ENCODE peak calls at places on chromosome 2, in nine cellular contexts. One of them, this sample, is unnamed.

GRCh38 chr2:187462839-187463238 is 14.8 kb upstream of the CALCRL start:
- DNase-seq in stimulated activated CD8-positive, alpha-beta memory T cell treated with anti-CD3 and anti-CD28 coated beads, Interleukin-12 subunit alpha, Interleukin-12 subunit beta, amount 100 ng/mL, for 1 hour: no peak
- DNase-seq in activated naive CD4-positive, alpha-beta T cell treated with anti-CD3 and anti-CD28 coated beads for 36 hours: no peak
- DNase-seq in GM23248: no peak
- DNase-seq in amniotic stem cell: no peak
- DNase-seq in NCI-H510A treated with DMSO at 0.1 percent for 48 hours: no peak
- DNase-seq in AG04450: no peak
- DNase-seq in tibial artery: no peak
- DNase-seq in amygdala: no peak
- DNase-seq in this sample: no peak

GRCh38 chr2:190879474-190880373 is 897 bp upstream of the GLS start:
- DNase-seq in stimulated activated CD8-positive, alpha-beta memory T cell treated with anti-CD3 and anti-CD28 coated beads, Interleukin-12 subunit alpha, Interleukin-12 subunit beta, amount 100 ng/mL, for 1 hour: peak
- DNase-seq in activated naive CD4-positive, alpha-beta T cell treated with anti-CD3 and anti-CD28 coated beads for 36 hours: peak
- DNase-seq in GM23248: peak
- DNase-seq in amniotic stem cell: no peak
- DNase-seq in NCI-H510A treated with DMSO at 0.1 percent for 48 hours: no peak
- DNase-seq in AG04450: no peak
- DNase-seq in tibial artery: no peak
- DNase-seq in amygdala: no peak
- DNase-seq in this sample: no peak

GRCh38 chr2:152450176-152450575 is 115.2 kb downstream of the FMNL2 start:
- DNase-seq in stimulated activated CD8-positive, alpha-beta memory T cell treated with anti-CD3 and anti-CD28 coated beads, Interleukin-12 subunit alpha, Interleukin-12 subunit beta, amount 100 ng/mL, for 1 hour: no peak
- DNase-seq in activated naive CD4-positive, alpha-beta T cell treated with anti-CD3 and anti-CD28 coated beads for 36 hours: no peak
- DNase-seq in GM23248: no peak
- DNase-seq in amniotic stem cell: no peak
- DNase-seq in NCI-H510A treated with DMSO at 0.1 percent for 48 hours: no peak
- DNase-seq in AG04450: no peak
- DNase-seq in tibial artery: no peak
- DNase-seq in amygdala: no peak
- DNase-seq in this sample: no peak

GRCh38 chr2:70958759-70959158 is 19.7 kb upstream of the ANKRD53 start:
- DNase-seq in stimulated activated CD8-positive, alpha-beta memory T cell treated with anti-CD3 and anti-CD28 coated beads, Interleukin-12 subunit alpha, Interleukin-12 subunit beta, amount 100 ng/mL, for 1 hour: no peak
- DNase-seq in activated naive CD4-positive, alpha-beta T cell treated with anti-CD3 and anti-CD28 coated beads for 36 hours: no peak
- DNase-seq in GM23248: no peak
- DNase-seq in amniotic stem cell: no peak
- DNase-seq in NCI-H510A treated with DMSO at 0.1 percent for 48 hours: no peak
- DNase-seq in AG04450: no peak
- DNase-seq in tibial artery: peak
- DNase-seq in amygdala: no peak
- DNase-seq in this sample: no peak

GRCh38 chr2:222025891-222026271 is 272.9 kb downstream of the PAX3 start:
- DNase-seq in stimulated activated CD8-positive, alpha-beta memory T cell treated with anti-CD3 and anti-CD28 coated beads, Interleukin-12 subunit alpha, Interleukin-12 subunit beta, amount 100 ng/mL, for 1 hour: no peak
- DNase-seq in activated naive CD4-positive, alpha-beta T cell treated with anti-CD3 and anti-CD28 coated beads for 36 hours: no peak
- DNase-seq in GM23248: no peak
- DNase-seq in amniotic stem cell: no peak
- DNase-seq in NCI-H510A treated with DMSO at 0.1 percent for 48 hours: peak
- DNase-seq in AG04450: no peak
- DNase-seq in tibial artery: no peak
- DNase-seq in amygdala: no peak
- DNase-seq in this sample: no peak

GRCh38 chr2:72561621-72562318 is 264.1 kb downstream of the EXOC6B start:
- DNase-seq in stimulated activated CD8-positive, alpha-beta memory T cell treated with anti-CD3 and anti-CD28 coated beads, Interleukin-12 subunit alpha, Interleukin-12 subunit beta, amount 100 ng/mL, for 1 hour: no peak
- DNase-seq in activated naive CD4-positive, alpha-beta T cell treated with anti-CD3 and anti-CD28 coated beads for 36 hours: no peak
- DNase-seq in GM23248: peak
- DNase-seq in amniotic stem cell: peak
- DNase-seq in NCI-H510A treated with DMSO at 0.1 percent for 48 hours: no peak
- DNase-seq in AG04450: peak
- DNase-seq in tibial artery: no peak
- DNase-seq in amygdala: no peak
- DNase-seq in this sample: no peak

GRCh38 chr2:196481323-196481695 is 158.2 kb upstream of the CCDC150 start:
- DNase-seq in stimulated activated CD8-positive, alpha-beta memory T cell treated with anti-CD3 and anti-CD28 coated beads, Interleukin-12 subunit alpha, Interleukin-12 subunit beta, amount 100 ng/mL, for 1 hour: no peak
- DNase-seq in activated naive CD4-positive, alpha-beta T cell treated with anti-CD3 and anti-CD28 coated beads for 36 hours: no peak
- DNase-seq in GM23248: peak
- DNase-seq in amniotic stem cell: peak
- DNase-seq in NCI-H510A treated with DMSO at 0.1 percent for 48 hours: no peak
- DNase-seq in AG04450: no peak
- DNase-seq in tibial artery: no peak
- DNase-seq in amygdala: no peak
- DNase-seq in this sample: no peak

GRCh38 chr2:88932677-88933076 is 241.2 kb downstream of the RPIA start:
- DNase-seq in stimulated activated CD8-positive, alpha-beta memory T cell treated with anti-CD3 and anti-CD28 coated beads, Interleukin-12 subunit alpha, Interleukin-12 subunit beta, amount 100 ng/mL, for 1 hour: no peak
- DNase-seq in activated naive CD4-positive, alpha-beta T cell treated with anti-CD3 and anti-CD28 coated beads for 36 hours: no peak
- DNase-seq in GM23248: no peak
- DNase-seq in amniotic stem cell: no peak
- DNase-seq in NCI-H510A treated with DMSO at 0.1 percent for 48 hours: no peak
- DNase-seq in AG04450: no peak
- DNase-seq in tibial artery: no peak
- DNase-seq in amygdala: no peak
- DNase-seq in this sample: no peak

GRCh38 chr2:41720702-41721344 is 327.0 kb upstream of the PKDCC start:
- DNase-seq in stimulated activated CD8-positive, alpha-beta memory T cell treated with anti-CD3 and anti-CD28 coated beads, Interleukin-12 subunit alpha, Interleukin-12 subunit beta, amount 100 ng/mL, for 1 hour: no peak
- DNase-seq in activated naive CD4-positive, alpha-beta T cell treated with anti-CD3 and anti-CD28 coated beads for 36 hours: no peak
- DNase-seq in GM23248: no peak
- DNase-seq in amniotic stem cell: no peak
- DNase-seq in NCI-H510A treated with DMSO at 0.1 percent for 48 hours: no peak
- DNase-seq in AG04450: no peak
- DNase-seq in tibial artery: no peak
- DNase-seq in amygdala: no peak
- DNase-seq in this sample: no peak

GRCh38 chr2:49240608-49241007 is 86.3 kb upstream of the FSHR start:
- DNase-seq in stimulated activated CD8-positive, alpha-beta memory T cell treated with anti-CD3 and anti-CD28 coated beads, Interleukin-12 subunit alpha, Interleukin-12 subunit beta, amount 100 ng/mL, for 1 hour: no peak
- DNase-seq in activated naive CD4-positive, alpha-beta T cell treated with anti-CD3 and anti-CD28 coated beads for 36 hours: no peak
- DNase-seq in GM23248: no peak
- DNase-seq in amniotic stem cell: no peak
- DNase-seq in NCI-H510A treated with DMSO at 0.1 percent for 48 hours: no peak
- DNase-seq in AG04450: no peak
- DNase-seq in tibial artery: no peak
- DNase-seq in amygdala: no peak
- DNase-seq in this sample: no peak

GRCh38 chr2:88090446-88091283 is 23.0 kb downstream of the SMYD1 start:
- DNase-seq in stimulated activated CD8-positive, alpha-beta memory T cell treated with anti-CD3 and anti-CD28 coated beads, Interleukin-12 subunit alpha, Interleukin-12 subunit beta, amount 100 ng/mL, for 1 hour: peak
- DNase-seq in activated naive CD4-positive, alpha-beta T cell treated with anti-CD3 and anti-CD28 coated beads for 36 hours: peak
- DNase-seq in GM23248: no peak
- DNase-seq in amniotic stem cell: no peak
- DNase-seq in NCI-H510A treated with DMSO at 0.1 percent for 48 hours: no peak
- DNase-seq in AG04450: no peak
- DNase-seq in tibial artery: no peak
- DNase-seq in amygdala: peak
- DNase-seq in this sample: no peak

GRCh38 chr2:11145350-11145749 is 9.9 kb upstream of the SLC66A3 start:
- DNase-seq in stimulated activated CD8-positive, alpha-beta memory T cell treated with anti-CD3 and anti-CD28 coated beads, Interleukin-12 subunit alpha, Interleukin-12 subunit beta, amount 100 ng/mL, for 1 hour: no peak
- DNase-seq in activated naive CD4-positive, alpha-beta T cell treated with anti-CD3 and anti-CD28 coated beads for 36 hours: no peak
- DNase-seq in GM23248: no peak
- DNase-seq in amniotic stem cell: no peak
- DNase-seq in NCI-H510A treated with DMSO at 0.1 percent for 48 hours: no peak
- DNase-seq in AG04450: no peak
- DNase-seq in tibial artery: no peak
- DNase-seq in amygdala: no peak
- DNase-seq in this sample: no peak

GRCh38 chr2:189613650-189614420 is 33.2 kb upstream of the SLC40A1 start:
- DNase-seq in stimulated activated CD8-positive, alpha-beta memory T cell treated with anti-CD3 and anti-CD28 coated beads, Interleukin-12 subunit alpha, Interleukin-12 subunit beta, amount 100 ng/mL, for 1 hour: no peak
- DNase-seq in activated naive CD4-positive, alpha-beta T cell treated with anti-CD3 and anti-CD28 coated beads for 36 hours: no peak
- DNase-seq in GM23248: peak
- DNase-seq in amniotic stem cell: no peak
- DNase-seq in NCI-H510A treated with DMSO at 0.1 percent for 48 hours: no peak
- DNase-seq in AG04450: peak
- DNase-seq in tibial artery: no peak
- DNase-seq in amygdala: no peak
- DNase-seq in this sample: peak

GRCh38 chr2:238169021-238169707 is 10.4 kb downstream of the ERFE start:
- DNase-seq in stimulated activated CD8-positive, alpha-beta memory T cell treated with anti-CD3 and anti-CD28 coated beads, Interleukin-12 subunit alpha, Interleukin-12 subunit beta, amount 100 ng/mL, for 1 hour: no peak
- DNase-seq in activated naive CD4-positive, alpha-beta T cell treated with anti-CD3 and anti-CD28 coated beads for 36 hours: no peak
- DNase-seq in GM23248: peak
- DNase-seq in amniotic stem cell: peak
- DNase-seq in NCI-H510A treated with DMSO at 0.1 percent for 48 hours: no peak
- DNase-seq in AG04450: peak
- DNase-seq in tibial artery: peak
- DNase-seq in amygdala: no peak
- DNase-seq in this sample: peak

GRCh38 chr2:219572237-219573001 is at the start of gene INHA:
- DNase-seq in stimulated activated CD8-positive, alpha-beta memory T cell treated with anti-CD3 and anti-CD28 coated beads, Interleukin-12 subunit alpha, Interleukin-12 subunit beta, amount 100 ng/mL, for 1 hour: no peak
- DNase-seq in activated naive CD4-positive, alpha-beta T cell treated with anti-CD3 and anti-CD28 coated beads for 36 hours: no peak
- DNase-seq in GM23248: no peak
- DNase-seq in amniotic stem cell: no peak
- DNase-seq in NCI-H510A treated with DMSO at 0.1 percent for 48 hours: no peak
- DNase-seq in AG04450: no peak
- DNase-seq in tibial artery: no peak
- DNase-seq in amygdala: no peak
- DNase-seq in this sample: no peak

GRCh38 chr2:24818721-24819167 is 25.5 kb downstream of the CENPO start:
- DNase-seq in stimulated activated CD8-positive, alpha-beta memory T cell treated with anti-CD3 and anti-CD28 coated beads, Interleukin-12 subunit alpha, Interleukin-12 subunit beta, amount 100 ng/mL, for 1 hour: no peak
- DNase-seq in activated naive CD4-positive, alpha-beta T cell treated with anti-CD3 and anti-CD28 coated beads for 36 hours: no peak
- DNase-seq in GM23248: peak
- DNase-seq in amniotic stem cell: no peak
- DNase-seq in NCI-H510A treated with DMSO at 0.1 percent for 48 hours: no peak
- DNase-seq in AG04450: no peak
- DNase-seq in tibial artery: no peak
- DNase-seq in amygdala: no peak
- DNase-seq in this sample: no peak

GRCh38 chr2:219451626-219452360 is 17.1 kb downstream of the SPEG start:
- DNase-seq in stimulated activated CD8-positive, alpha-beta memory T cell treated with anti-CD3 and anti-CD28 coated beads, Interleukin-12 subunit alpha, Interleukin-12 subunit beta, amount 100 ng/mL, for 1 hour: no peak
- DNase-seq in activated naive CD4-positive, alpha-beta T cell treated with anti-CD3 and anti-CD28 coated beads for 36 hours: no peak
- DNase-seq in GM23248: no peak
- DNase-seq in amniotic stem cell: no peak
- DNase-seq in NCI-H510A treated with DMSO at 0.1 percent for 48 hours: no peak
- DNase-seq in AG04450: no peak
- DNase-seq in tibial artery: peak
- DNase-seq in amygdala: no peak
- DNase-seq in this sample: peak

GRCh38 chr2:221318751-221319150 is 253.4 kb downstream of the EPHA4 start:
- DNase-seq in stimulated activated CD8-positive, alpha-beta memory T cell treated with anti-CD3 and anti-CD28 coated beads, Interleukin-12 subunit alpha, Interleukin-12 subunit beta, amount 100 ng/mL, for 1 hour: no peak
- DNase-seq in activated naive CD4-positive, alpha-beta T cell treated with anti-CD3 and anti-CD28 coated beads for 36 hours: no peak
- DNase-seq in GM23248: peak
- DNase-seq in amniotic stem cell: no peak
- DNase-seq in NCI-H510A treated with DMSO at 0.1 percent for 48 hours: no peak
- DNase-seq in AG04450: no peak
- DNase-seq in tibial artery: no peak
- DNase-seq in amygdala: no peak
- DNase-seq in this sample: no peak

GRCh38 chr2:107354143-107354542 is 468.2 kb upstream of the ST6GAL2 start:
- DNase-seq in stimulated activated CD8-positive, alpha-beta memory T cell treated with anti-CD3 and anti-CD28 coated beads, Interleukin-12 subunit alpha, Interleukin-12 subunit beta, amount 100 ng/mL, for 1 hour: no peak
- DNase-seq in activated naive CD4-positive, alpha-beta T cell treated with anti-CD3 and anti-CD28 coated beads for 36 hours: no peak
- DNase-seq in GM23248: no peak
- DNase-seq in amniotic stem cell: no peak
- DNase-seq in NCI-H510A treated with DMSO at 0.1 percent for 48 hours: no peak
- DNase-seq in AG04450: no peak
- DNase-seq in tibial artery: no peak
- DNase-seq in amygdala: no peak
- DNase-seq in this sample: no peak

GRCh38 chr2:239312741-239313246 is 88.0 kb downstream of the HDAC4 start:
- DNase-seq in stimulated activated CD8-positive, alpha-beta memory T cell treated with anti-CD3 and anti-CD28 coated beads, Interleukin-12 subunit alpha, Interleukin-12 subunit beta, amount 100 ng/mL, for 1 hour: no peak
- DNase-seq in activated naive CD4-positive, alpha-beta T cell treated with anti-CD3 and anti-CD28 coated beads for 36 hours: peak
- DNase-seq in GM23248: peak
- DNase-seq in amniotic stem cell: no peak
- DNase-seq in NCI-H510A treated with DMSO at 0.1 percent for 48 hours: no peak
- DNase-seq in AG04450: no peak
- DNase-seq in tibial artery: peak
- DNase-seq in amygdala: no peak
- DNase-seq in this sample: peak

GRCh38 chr2:183474912-183475695 is 350.9 kb downstream of the NUP35 start:
- DNase-seq in stimulated activated CD8-positive, alpha-beta memory T cell treated with anti-CD3 and anti-CD28 coated beads, Interleukin-12 subunit alpha, Interleukin-12 subunit beta, amount 100 ng/mL, for 1 hour: no peak
- DNase-seq in activated naive CD4-positive, alpha-beta T cell treated with anti-CD3 and anti-CD28 coated beads for 36 hours: no peak
- DNase-seq in GM23248: no peak
- DNase-seq in amniotic stem cell: no peak
- DNase-seq in NCI-H510A treated with DMSO at 0.1 percent for 48 hours: no peak
- DNase-seq in AG04450: no peak
- DNase-seq in tibial artery: no peak
- DNase-seq in amygdala: no peak
- DNase-seq in this sample: no peak

GRCh38 chr2:196513796-196514526 is 125.6 kb upstream of the CCDC150 start:
- DNase-seq in stimulated activated CD8-positive, alpha-beta memory T cell treated with anti-CD3 and anti-CD28 coated beads, Interleukin-12 subunit alpha, Interleukin-12 subunit beta, amount 100 ng/mL, for 1 hour: no peak
- DNase-seq in activated naive CD4-positive, alpha-beta T cell treated with anti-CD3 and anti-CD28 coated beads for 36 hours: no peak
- DNase-seq in GM23248: no peak
- DNase-seq in amniotic stem cell: no peak
- DNase-seq in NCI-H510A treated with DMSO at 0.1 percent for 48 hours: peak
- DNase-seq in AG04450: no peak
- DNase-seq in tibial artery: no peak
- DNase-seq in amygdala: no peak
- DNase-seq in this sample: no peak

This sample was measured in left cardiac atrium.